ENCODE peak calls at places on chromosomes 7 and 10, in eight cellular contexts. Y, Q, H, N, O, M, K and I are unnamed samples.

GRCh38 chr10:69895759-69896158 is 94.1 kb downstream of the COL13A1 start:
- DNase-seq in Y (no peak), Q (no peak), H (no peak), N (no peak), O (no peak), M (no peak), K (no peak), I (no peak)

GRCh38 chr7:100673942-100674431 is 447 bp downstream of the GNB2 start:
- DNase-seq in Y (no peak), Q (no peak), H (no peak), N (no peak), O (peak; percentile 88), M (no peak), K (no peak), I (no peak)

GRCh38 chr7:151452141-151452571 is 12.2 kb upstream of the CRYGN start:
- DNase-seq in Y (no peak), Q (no peak), H (no peak), N (no peak), O (no peak), M (no peak), K (no peak), I (no peak)

GRCh38 chr10:29646960-29647431 is 12.2 kb upstream of the SVIL start:
- DNase-seq in Y (no peak), Q (no peak), H (no peak), N (no peak), O (no peak), M (no peak), K (no peak), I (no peak)

GRCh38 chr7:1288996-1289551 is 56.4 kb downstream of the UNCX start:
- DNase-seq in Y (no peak), Q (no peak), H (no peak), N (no peak), O (peak; percentile 72), M (no peak), K (no peak), I (no peak)

GRCh38 chr7:151255390-151255789 is 6.9 kb upstream of the SMARCD3 start:
- DNase-seq in Y (no peak), Q (no peak), H (no peak), N (no peak), O (peak; percentile 24), M (no peak), K (no peak), I (no peak)

GRCh38 chr7:519974-520458 is 370 bp upstream of the PDGFA start:
- DNase-seq in Y (peak; percentile 49), Q (no peak), H (no peak), N (no peak), O (no peak), M (no peak), K (no peak), I (no peak)

GRCh38 chr10:73946253-73947145 is 35.6 kb downstream of the PLAU start:
- DNase-seq in Y (no peak), Q (no peak), H (no peak), N (no peak), O (no peak), M (no peak), K (no peak), I (no peak)

GRCh38 chr10:23585666-23586065 is 146.8 kb downstream of the OTUD1 start:
- DNase-seq in Y (no peak), Q (no peak), H (no peak), N (no peak), O (no peak), M (no peak), K (no peak), I (no peak)